ENCODE peak calls at places on chromosomes 11 and 22, in eight cellular contexts. One of them, this sample, is unnamed.

GRCh38 chr11:107785401-107785800 is 73.2 kb downstream of the SLC35F2 start:
- DNase-seq in CD4-positive, alpha-beta T cell: no peak
- DNase-seq in GM20000: no peak
- DNase-seq in Calu3: no peak
- DNase-seq in AG09309: no peak
- DNase-seq in foreskin fibroblast: peak; percentile 41
- DNase-seq in kidney: no peak
- DNase-seq in endothelial cell: no peak
- DNase-seq in this sample: no peak

GRCh38 chr22:24420072-24420976 is 7.1 kb upstream of the ADORA2A start:
- DNase-seq in CD4-positive, alpha-beta T cell: no peak
- DNase-seq in GM20000: no peak
- DNase-seq in Calu3: no peak
- DNase-seq in AG09309: no peak
- DNase-seq in foreskin fibroblast: no peak
- DNase-seq in kidney: peak; percentile 79
- DNase-seq in endothelial cell: peak; percentile 80
- DNase-seq in this sample: no peak

GRCh38 chr11:15327786-15328231 is 213.1 kb downstream of the INSC start:
- DNase-seq in CD4-positive, alpha-beta T cell: no peak
- DNase-seq in GM20000: peak; percentile 34
- DNase-seq in Calu3: peak; percentile 77
- DNase-seq in AG09309: no peak
- DNase-seq in foreskin fibroblast: peak; percentile 10
- DNase-seq in kidney: peak; percentile 71
- DNase-seq in endothelial cell: peak; percentile 84
- DNase-seq in this sample: peak; percentile 34

GRCh38 chr11:121544956-121545355 is 92.2 kb upstream of the SORL1-AS1 start:
- DNase-seq in CD4-positive, alpha-beta T cell: no peak
- DNase-seq in GM20000: no peak
- DNase-seq in Calu3: no peak
- DNase-seq in AG09309: no peak
- DNase-seq in foreskin fibroblast: no peak
- DNase-seq in kidney: no peak
- DNase-seq in endothelial cell: no peak
- DNase-seq in this sample: no peak

GRCh38 chr11:57484141-57484710 is 23.9 kb downstream of the RTN4RL2 start:
- DNase-seq in CD4-positive, alpha-beta T cell: no peak
- DNase-seq in GM20000: peak; percentile 75
- DNase-seq in Calu3: no peak
- DNase-seq in AG09309: no peak
- DNase-seq in foreskin fibroblast: no peak
- DNase-seq in kidney: no peak
- DNase-seq in endothelial cell: no peak
- DNase-seq in this sample: no peak

GRCh38 chr22:20758688-20759087 is 15.2 kb upstream of the SERPIND1 start:
- DNase-seq in CD4-positive, alpha-beta T cell: no peak
- DNase-seq in GM20000: no peak
- DNase-seq in Calu3: no peak
- DNase-seq in AG09309: no peak
- DNase-seq in foreskin fibroblast: no peak
- DNase-seq in kidney: no peak
- DNase-seq in endothelial cell: no peak
- DNase-seq in this sample: no peak

GRCh38 chr22:18991828-18992442 is 55.8 kb upstream of the PRODH start:
- DNase-seq in CD4-positive, alpha-beta T cell: no peak
- DNase-seq in GM20000: no peak
- DNase-seq in Calu3: no peak
- DNase-seq in AG09309: no peak
- DNase-seq in foreskin fibroblast: no peak
- DNase-seq in kidney: no peak
- DNase-seq in endothelial cell: no peak
- DNase-seq in this sample: no peak

GRCh38 chr11:44030276-44030932 is 17.4 kb upstream of the ACCSL start:
- DNase-seq in CD4-positive, alpha-beta T cell: no peak
- DNase-seq in GM20000: no peak
- DNase-seq in Calu3: no peak
- DNase-seq in AG09309: peak; percentile 52
- DNase-seq in foreskin fibroblast: no peak
- DNase-seq in kidney: no peak
- DNase-seq in endothelial cell: no peak
- DNase-seq in this sample: no peak

GRCh38 chr11:68841718-68842426 is at the start of gene CPT1A:
- DNase-seq in CD4-positive, alpha-beta T cell: no peak
- DNase-seq in GM20000: peak; percentile 94
- DNase-seq in Calu3: peak; percentile 86
- DNase-seq in AG09309: no peak
- DNase-seq in foreskin fibroblast: peak; percentile 87
- DNase-seq in kidney: peak; percentile 93
- DNase-seq in endothelial cell: peak; percentile 56
- DNase-seq in this sample: no peak

GRCh38 chr11:128269466-128269865 is 317.9 kb downstream of the ETS1 start:
- DNase-seq in CD4-positive, alpha-beta T cell: no peak
- DNase-seq in GM20000: no peak
- DNase-seq in Calu3: no peak
- DNase-seq in AG09309: no peak
- DNase-seq in foreskin fibroblast: peak; percentile 60
- DNase-seq in kidney: no peak
- DNase-seq in endothelial cell: no peak
- DNase-seq in this sample: no peak

GRCh38 chr11:86484795-86485166 is 110.1 kb downstream of the CCDC81 start:
- DNase-seq in CD4-positive, alpha-beta T cell: no peak
- DNase-seq in GM20000: no peak
- DNase-seq in Calu3: no peak
- DNase-seq in AG09309: no peak
- DNase-seq in foreskin fibroblast: no peak
- DNase-seq in kidney: no peak
- DNase-seq in endothelial cell: no peak
- DNase-seq in this sample: no peak

GRCh38 chr11:126113515-126113957 is 50.9 kb upstream of the CDON start:
- DNase-seq in CD4-positive, alpha-beta T cell: no peak
- DNase-seq in GM20000: no peak
- DNase-seq in Calu3: peak; percentile 83
- DNase-seq in AG09309: peak; percentile 96
- DNase-seq in foreskin fibroblast: peak; percentile 97
- DNase-seq in kidney: peak; percentile 93
- DNase-seq in endothelial cell: no peak
- DNase-seq in this sample: peak; percentile 70
- TF ChIP-seq CTCF in CD4-positive, alpha-beta T cell: no peak
- TF ChIP-seq CTCF in GM20000: no peak
- TF ChIP-seq CTCF in Calu3: no peak
- TF ChIP-seq CTCF in AG09309: no peak
- TF ChIP-seq CTCF in foreskin fibroblast: no peak
- TF ChIP-seq CTCF in kidney: no peak
- TF ChIP-seq CTCF in endothelial cell: no peak
- TF ChIP-seq CTCF in this sample: peak; percentile 7

DNA sequence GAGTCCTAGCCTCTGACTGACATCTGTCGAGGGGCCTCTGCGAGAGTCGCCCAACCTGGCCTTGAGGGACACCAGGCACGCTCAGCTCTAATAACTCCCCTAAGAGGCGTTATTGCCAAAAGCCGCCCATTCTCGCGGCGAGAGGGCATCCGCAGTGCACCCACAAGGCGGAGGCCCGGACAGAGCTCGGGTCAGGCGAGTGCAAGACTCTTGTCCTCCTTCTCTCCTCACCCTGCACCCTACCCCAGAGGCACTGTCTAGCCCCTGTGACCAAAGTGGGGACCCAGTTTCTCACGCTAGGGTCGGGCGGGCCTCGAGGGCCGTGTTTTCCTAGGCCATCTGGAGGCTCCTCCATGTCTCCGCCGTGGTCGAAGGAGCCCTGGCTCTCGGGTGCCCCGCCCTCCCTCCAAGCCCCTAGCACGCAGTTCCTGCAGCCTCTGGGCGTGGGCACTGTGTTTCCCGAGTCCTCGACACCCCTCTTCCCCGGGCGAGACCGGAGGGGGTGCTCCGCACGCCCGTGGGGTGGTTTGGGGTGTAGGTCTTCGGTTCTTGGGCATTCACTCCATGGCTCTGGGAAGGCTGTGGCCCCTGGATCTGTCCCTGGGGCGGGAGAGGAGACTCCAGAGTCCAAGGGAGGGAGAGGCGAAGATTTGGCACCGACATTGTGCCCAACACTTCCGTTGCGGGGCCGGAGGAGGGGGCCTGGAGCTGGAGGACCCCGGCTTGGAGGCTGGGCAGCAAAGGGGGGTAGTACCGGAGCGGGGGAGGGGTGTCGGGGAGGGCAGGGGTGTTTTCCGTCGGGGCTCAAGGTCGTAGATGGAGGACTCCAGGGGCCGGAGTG is 1.0 kb downstream of the CHRM4 start:
- DNase-seq in CD4-positive, alpha-beta T cell: no peak
- DNase-seq in GM20000: peak; percentile 57
- DNase-seq in Calu3: no peak
- DNase-seq in AG09309: no peak
- DNase-seq in foreskin fibroblast: peak; percentile 17
- DNase-seq in kidney: no peak
- DNase-seq in endothelial cell: no peak
- DNase-seq in this sample: no peak
- TF ChIP-seq CTCF in CD4-positive, alpha-beta T cell: no peak
- TF ChIP-seq CTCF in GM20000: no peak
- TF ChIP-seq CTCF in Calu3: no peak
- TF ChIP-seq CTCF in AG09309: no peak
- TF ChIP-seq CTCF in foreskin fibroblast: no peak
- TF ChIP-seq CTCF in kidney: no peak
- TF ChIP-seq CTCF in endothelial cell: no peak
- TF ChIP-seq CTCF in this sample: no peak

DNA sequence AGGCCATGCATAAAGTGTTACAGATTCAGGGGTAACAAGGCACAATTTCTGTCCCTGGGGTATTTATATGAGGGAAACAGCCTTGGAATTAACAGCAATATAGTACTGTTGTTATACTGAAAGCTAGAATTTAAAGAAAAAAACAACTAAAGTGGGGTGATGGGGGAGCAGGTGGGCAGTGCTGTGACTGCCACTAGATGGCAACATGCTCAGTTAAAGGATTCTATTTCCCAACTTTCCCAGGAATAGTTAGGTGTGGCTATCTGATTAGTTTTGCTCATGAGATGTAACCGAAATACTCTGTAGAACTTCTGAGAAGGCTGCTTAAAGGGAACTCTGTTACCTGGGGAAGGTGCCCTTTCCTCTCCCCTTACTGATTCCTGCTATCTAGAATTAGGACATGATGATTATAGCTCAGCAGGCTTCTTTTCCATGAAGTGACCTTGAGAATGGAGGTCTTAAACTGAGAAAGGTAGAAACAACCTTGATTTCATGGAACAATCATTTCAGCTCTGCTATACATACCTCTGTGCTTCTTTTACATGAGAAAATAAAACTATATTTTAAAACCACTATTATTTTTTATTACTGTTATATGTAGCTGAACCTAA is 102.6 kb downstream of the RELT start:
- DNase-seq in CD4-positive, alpha-beta T cell: no peak
- DNase-seq in GM20000: peak; percentile 9
- DNase-seq in Calu3: peak; percentile 20
- DNase-seq in AG09309: no peak
- DNase-seq in foreskin fibroblast: peak; percentile 70
- DNase-seq in kidney: no peak
- DNase-seq in endothelial cell: peak; percentile 20
- DNase-seq in this sample: no peak
- TF ChIP-seq CTCF in CD4-positive, alpha-beta T cell: peak; percentile 50
- TF ChIP-seq CTCF in GM20000: peak; percentile 42
- TF ChIP-seq CTCF in Calu3: peak; percentile 70
- TF ChIP-seq CTCF in AG09309: peak; percentile 83
- TF ChIP-seq CTCF in foreskin fibroblast: peak; percentile 94
- TF ChIP-seq CTCF in kidney: peak; percentile 40
- TF ChIP-seq CTCF in endothelial cell: peak; percentile 73
- TF ChIP-seq CTCF in this sample: peak; percentile 92

GRCh38 chr11:64653388-64653973 is 62.5 kb downstream of the SLC22A12 start:
- DNase-seq in CD4-positive, alpha-beta T cell: no peak
- DNase-seq in GM20000: no peak
- DNase-seq in Calu3: no peak
- DNase-seq in AG09309: no peak
- DNase-seq in foreskin fibroblast: no peak
- DNase-seq in kidney: peak; percentile 42
- DNase-seq in endothelial cell: no peak
- DNase-seq in this sample: no peak

GRCh38 chr11:64649304-64649703 is 58.3 kb downstream of the SLC22A12 start:
- DNase-seq in CD4-positive, alpha-beta T cell: no peak
- DNase-seq in GM20000: no peak
- DNase-seq in Calu3: no peak
- DNase-seq in AG09309: no peak
- DNase-seq in foreskin fibroblast: peak; percentile 19
- DNase-seq in kidney: no peak
- DNase-seq in endothelial cell: peak; percentile 43
- DNase-seq in this sample: no peak

GRCh38 chr11:64648551-64648950 is 57.5 kb downstream of the SLC22A12 start:
- DNase-seq in CD4-positive, alpha-beta T cell: no peak
- DNase-seq in GM20000: no peak
- DNase-seq in Calu3: no peak
- DNase-seq in AG09309: no peak
- DNase-seq in foreskin fibroblast: no peak
- DNase-seq in kidney: peak; percentile 52
- DNase-seq in endothelial cell: no peak
- DNase-seq in this sample: no peak

GRCh38 chr11:64652586-64653387 is 61.8 kb downstream of the SLC22A12 start:
- DNase-seq in CD4-positive, alpha-beta T cell: peak; percentile 54
- DNase-seq in GM20000: peak; percentile 83
- DNase-seq in Calu3: peak; percentile 89
- DNase-seq in AG09309: peak; percentile 8
- DNase-seq in foreskin fibroblast: peak; percentile 84
- DNase-seq in kidney: peak; percentile 80
- DNase-seq in endothelial cell: peak; percentile 93
- DNase-seq in this sample: peak; percentile 38

GRCh38 chr11:64650923-64651523 is 60.0 kb downstream of the SLC22A12 start:
- DNase-seq in CD4-positive, alpha-beta T cell: no peak
- DNase-seq in GM20000: peak; percentile 63
- DNase-seq in Calu3: peak; percentile 11
- DNase-seq in AG09309: no peak
- DNase-seq in foreskin fibroblast: peak; percentile 54
- DNase-seq in kidney: peak; percentile 39
- DNase-seq in endothelial cell: peak; percentile 49
- DNase-seq in this sample: no peak
- TF ChIP-seq CTCF in CD4-positive, alpha-beta T cell: no peak
- TF ChIP-seq CTCF in GM20000: peak; percentile 37
- TF ChIP-seq CTCF in Calu3: peak; percentile 57
- TF ChIP-seq CTCF in AG09309: peak; percentile 66
- TF ChIP-seq CTCF in foreskin fibroblast: peak; percentile 61
- TF ChIP-seq CTCF in kidney: peak; percentile 14
- TF ChIP-seq CTCF in endothelial cell: peak; percentile 37
- TF ChIP-seq CTCF in this sample: peak; percentile 61

GRCh38 chr11:126282361-126282741 is 542 bp upstream of the TIRAP start:
- DNase-seq in CD4-positive, alpha-beta T cell: peak; percentile 33
- DNase-seq in GM20000: peak; percentile 58
- DNase-seq in Calu3: no peak
- DNase-seq in AG09309: no peak
- DNase-seq in foreskin fibroblast: peak; percentile 72
- DNase-seq in kidney: no peak
- DNase-seq in endothelial cell: peak; percentile 42
- DNase-seq in this sample: no peak
- TF ChIP-seq CTCF in CD4-positive, alpha-beta T cell: no peak
- TF ChIP-seq CTCF in GM20000: no peak
- TF ChIP-seq CTCF in Calu3: no peak
- TF ChIP-seq CTCF in AG09309: no peak
- TF ChIP-seq CTCF in foreskin fibroblast: no peak
- TF ChIP-seq CTCF in kidney: no peak
- TF ChIP-seq CTCF in endothelial cell: no peak
- TF ChIP-seq CTCF in this sample: no peak

This sample was measured in astrocyte of the cerebellum.